ENCODE peak calls at places on chromosome 22, in nine cellular contexts. One of them, this sample, is unnamed.

GRCh38 chr22:27561301-27561820 is 240.2 kb downstream of the MN1 start:
- DNase-seq in memory B cell: no peak
- DNase-seq in AG08396: no peak
- DNase-seq in RWPE1: no peak
- DNase-seq in brain microvascular endothelial cell: no peak
- DNase-seq in activated effector memory CD4-positive, alpha-beta T cell treated with anti-CD3 and anti-CD28 coated beads, Interleukin-2, amount 50 U/mL, for 16 hours: no peak
- DNase-seq in foreskin keratinocyte: no peak
- DNase-seq in astrocyte of the hippocampus: peak
- DNase-seq in B cell: no peak
- DNase-seq in this sample: no peak

GRCh38 chr22:30459206-30460052 is 12.4 kb downstream of the SEC14L3 start:
- DNase-seq in B cell: no peak
- DNase-seq in foreskin keratinocyte: no peak
- DNase-seq in AG08396: peak
- DNase-seq in RWPE1: peak
- DNase-seq in brain microvascular endothelial cell: no peak
- DNase-seq in astrocyte of the hippocampus: peak
- DNase-seq in activated effector memory CD4-positive, alpha-beta T cell treated with anti-CD3 and anti-CD28 coated beads, Interleukin-2, amount 50 U/mL, for 16 hours: no peak
- DNase-seq in memory B cell: no peak
- DNase-seq in this sample: no peak

GRCh38 chr22:25060522-25061071 is 108.1 kb downstream of the KIAA1671 start:
- DNase-seq in brain microvascular endothelial cell: no peak
- DNase-seq in memory B cell: no peak
- DNase-seq in activated effector memory CD4-positive, alpha-beta T cell treated with anti-CD3 and anti-CD28 coated beads, Interleukin-2, amount 50 U/mL, for 16 hours: no peak
- DNase-seq in astrocyte of the hippocampus: no peak
- DNase-seq in foreskin keratinocyte: no peak
- DNase-seq in B cell: no peak
- DNase-seq in AG08396: no peak
- DNase-seq in RWPE1: peak
- DNase-seq in this sample: no peak

GRCh38 chr22:22619765-22620414 is 24.5 kb upstream of the GGTLC2 start:
- DNase-seq in memory B cell: no peak
- DNase-seq in brain microvascular endothelial cell: no peak
- DNase-seq in AG08396: no peak
- DNase-seq in astrocyte of the hippocampus: no peak
- DNase-seq in RWPE1: no peak
- DNase-seq in activated effector memory CD4-positive, alpha-beta T cell treated with anti-CD3 and anti-CD28 coated beads, Interleukin-2, amount 50 U/mL, for 16 hours: no peak
- DNase-seq in B cell: no peak
- DNase-seq in foreskin keratinocyte: no peak
- DNase-seq in this sample: no peak

GRCh38 chr22:37260939-37261338 is 16.9 kb upstream of the RAC2 start:
- DNase-seq in brain microvascular endothelial cell: peak
- DNase-seq in astrocyte of the hippocampus: peak
- DNase-seq in activated effector memory CD4-positive, alpha-beta T cell treated with anti-CD3 and anti-CD28 coated beads, Interleukin-2, amount 50 U/mL, for 16 hours: peak
- DNase-seq in memory B cell: peak
- DNase-seq in B cell: peak
- DNase-seq in foreskin keratinocyte: no peak
- DNase-seq in RWPE1: peak
- DNase-seq in AG08396: peak
- DNase-seq in this sample: no peak

GRCh38 chr22:44118645-44119315 is 61.9 kb upstream of the PARVG start:
- DNase-seq in astrocyte of the hippocampus: no peak
- DNase-seq in memory B cell: no peak
- DNase-seq in brain microvascular endothelial cell: no peak
- DNase-seq in activated effector memory CD4-positive, alpha-beta T cell treated with anti-CD3 and anti-CD28 coated beads, Interleukin-2, amount 50 U/mL, for 16 hours: no peak
- DNase-seq in AG08396: no peak
- DNase-seq in B cell: no peak
- DNase-seq in foreskin keratinocyte: no peak
- DNase-seq in RWPE1: no peak
- DNase-seq in this sample: no peak

GRCh38 chr22:23199159-23199558 is 18.9 kb downstream of the BCR start:
- DNase-seq in foreskin keratinocyte: no peak
- DNase-seq in brain microvascular endothelial cell: no peak
- DNase-seq in RWPE1: no peak
- DNase-seq in astrocyte of the hippocampus: peak
- DNase-seq in B cell: no peak
- DNase-seq in AG08396: no peak
- DNase-seq in activated effector memory CD4-positive, alpha-beta T cell treated with anti-CD3 and anti-CD28 coated beads, Interleukin-2, amount 50 U/mL, for 16 hours: no peak
- DNase-seq in memory B cell: no peak
- DNase-seq in this sample: no peak

GRCh38 chr22:46072030-46072881 is 78.1 kb upstream of the PPARA start:
- DNase-seq in memory B cell: peak
- DNase-seq in foreskin keratinocyte: no peak
- DNase-seq in brain microvascular endothelial cell: no peak
- DNase-seq in AG08396: no peak
- DNase-seq in B cell: peak
- DNase-seq in astrocyte of the hippocampus: peak
- DNase-seq in activated effector memory CD4-positive, alpha-beta T cell treated with anti-CD3 and anti-CD28 coated beads, Interleukin-2, amount 50 U/mL, for 16 hours: peak
- DNase-seq in RWPE1: no peak
- DNase-seq in this sample: peak

GRCh38 chr22:42608481-42609361 is 6.0 kb downstream of the POLDIP3 start:
- DNase-seq in brain microvascular endothelial cell: peak
- DNase-seq in memory B cell: no peak
- DNase-seq in activated effector memory CD4-positive, alpha-beta T cell treated with anti-CD3 and anti-CD28 coated beads, Interleukin-2, amount 50 U/mL, for 16 hours: no peak
- DNase-seq in B cell: no peak
- DNase-seq in AG08396: peak
- DNase-seq in astrocyte of the hippocampus: peak
- DNase-seq in RWPE1: no peak
- DNase-seq in foreskin keratinocyte: peak
- DNase-seq in this sample: no peak

GRCh38 chr22:35866646-35867045 is 149.0 kb downstream of the APOL5 start:
- DNase-seq in AG08396: peak
- DNase-seq in brain microvascular endothelial cell: no peak
- DNase-seq in foreskin keratinocyte: no peak
- DNase-seq in astrocyte of the hippocampus: no peak
- DNase-seq in RWPE1: no peak
- DNase-seq in memory B cell: no peak
- DNase-seq in activated effector memory CD4-positive, alpha-beta T cell treated with anti-CD3 and anti-CD28 coated beads, Interleukin-2, amount 50 U/mL, for 16 hours: no peak
- DNase-seq in B cell: no peak
- DNase-seq in this sample: no peak

GRCh38 chr22:23370251-23370650 is 189.9 kb downstream of the BCR start:
- DNase-seq in brain microvascular endothelial cell: no peak
- DNase-seq in AG08396: no peak
- DNase-seq in RWPE1: no peak
- DNase-seq in activated effector memory CD4-positive, alpha-beta T cell treated with anti-CD3 and anti-CD28 coated beads, Interleukin-2, amount 50 U/mL, for 16 hours: no peak
- DNase-seq in foreskin keratinocyte: no peak
- DNase-seq in memory B cell: no peak
- DNase-seq in astrocyte of the hippocampus: no peak
- DNase-seq in B cell: no peak
- DNase-seq in this sample: no peak

GRCh38 chr22:22702159-22702873 is 57.9 kb downstream of the GGTLC2 start:
- DNase-seq in memory B cell: no peak
- DNase-seq in B cell: peak
- DNase-seq in activated effector memory CD4-positive, alpha-beta T cell treated with anti-CD3 and anti-CD28 coated beads, Interleukin-2, amount 50 U/mL, for 16 hours: no peak
- DNase-seq in foreskin keratinocyte: no peak
- DNase-seq in astrocyte of the hippocampus: no peak
- DNase-seq in RWPE1: no peak
- DNase-seq in AG08396: no peak
- DNase-seq in brain microvascular endothelial cell: no peak
- DNase-seq in this sample: no peak

This sample was measured in NCI-H748 treated with DMSO at 0.1 percent for 48 hours.